ENCODE peak calls at places on chromosomes 3 and 15, in eight cellular contexts. R, E, K, B, O, A, M and V are unnamed samples.
A peak's percentile ranks its signal among the peaks of the same experiment; 100 is the strongest.

GRCh38 chr3:16606398-16606797 is 1.2 kb upstream of the DAZL start:
- DNase-seq in R (peak; percentile 6), K (peak; percentile 20), M (no peak), E (peak; percentile 9), A (no peak), B (no peak), O (no peak), V (no peak)

GRCh38 chr3:179473565-179473964 is 22.3 kb upstream of the GNB4 start:
- DNase-seq in R (no peak), E (no peak), K (no peak), M (no peak), O (no peak), B (no peak), A (no peak), V (no peak)

GRCh38 chr3:8937064-8938020 is 25.9 kb downstream of the RAD18 start:
- DNase-seq in O (no peak), B (no peak), A (no peak), M (no peak), E (peak; percentile 83), R (peak; percentile 61), K (peak; percentile 74), V (no peak)

GRCh38 chr15:75307778-75308390 is 25.2 kb downstream of the GOLGA6D start:
- DNase-seq in A (peak; percentile 6), E (no peak), O (no peak), K (peak; percentile 17), B (no peak), R (peak; percentile 18), M (peak; percentile 74), V (peak; percentile 34)

GRCh38 chr3:3189102-3189727 is 9.7 kb upstream of the CRBN start:
- DNase-seq in M (peak; percentile 66), A (no peak), B (no peak), R (peak; percentile 30), O (no peak), K (peak; percentile 31), E (no peak), V (no peak)

GRCh38 chr3:41241159-41241558 is 41.9 kb downstream of the CTNNB1 start:
- DNase-seq in R (no peak), E (no peak), B (no peak), K (no peak), M (no peak), O (no peak), A (no peak), V (no peak)

GRCh38 chr3:45665101-45665572 is 24.1 kb upstream of the SACM1L start:
- DNase-seq in E (no peak), A (peak; percentile 69), K (peak; percentile 47), M (peak; percentile 81), O (no peak), B (peak; percentile 39), R (no peak), V (peak; percentile 39)

GRCh38 chr15:82570721-82571519 is 30.7 kb upstream of the RPS17 start:
- DNase-seq in M (no peak), E (peak; percentile 29), K (peak; percentile 76), A (no peak), O (no peak), B (no peak), R (no peak), V (no peak)

GRCh38 chr15:65323071-65323511 is 18.6 kb downstream of the RNU5B-1 start:
- DNase-seq in K (peak; percentile 39), E (peak; percentile 33), B (no peak), R (peak; percentile 5), M (peak; percentile 48), O (no peak), A (no peak), V (no peak)

GRCh38 chr3:129305592-129306091 is 27.0 kb downstream of the HMCES start:
- DNase-seq in O (peak; percentile 61), K (peak; percentile 92), E (peak; percentile 80), B (no peak), A (no peak), M (peak; percentile 91), R (peak; percentile 84), V (no peak)

GRCh38 chr3:47163023-47163989 is 607 bp downstream of the SETD2 start:
- DNase-seq in O (peak; percentile 27), R (peak; percentile 9), B (peak; percentile 19), E (peak; percentile 38), K (peak; percentile 29), A (peak; percentile 50), M (peak; percentile 69), V (peak; percentile 63)

GRCh38 chr3:126267169-126267975 is 87.0 kb upstream of the ALDH1L1 start:
- DNase-seq in R (peak; percentile 89), O (peak; percentile 81), E (peak; percentile 85), K (peak; percentile 75), M (no peak), B (no peak), A (no peak), V (no peak)

GRCh38 chr3:149277338-149277813 is 55.7 kb upstream of the CP start:
- DNase-seq in K (peak; percentile 77), M (no peak), E (peak; percentile 83), A (peak; percentile 45), R (peak; percentile 81), O (no peak), B (no peak), V (peak; percentile 16)

GRCh38 chr3:66797916-66798560 is 200.1 kb upstream of the KBTBD8 start:
- DNase-seq in B (no peak), A (no peak), E (peak; percentile 86), R (peak; percentile 71), O (peak; percentile 68), K (peak; percentile 58), M (no peak), V (no peak)

GRCh38 chr3:184259878-184260570 is 1.3 kb downstream of the CAMK2N2 start:
- DNase-seq in E (no peak), A (no peak), R (peak; percentile 20), B (no peak), K (no peak), M (peak; percentile 85), O (no peak), V (peak; percentile 49)

GRCh38 chr3:185744997-185745843 is 79.6 kb downstream of the IGF2BP2 start:
- DNase-seq in M (no peak), R (peak; percentile 97), B (no peak), K (peak; percentile 94), O (no peak), E (peak; percentile 92), A (no peak), V (no peak)

GRCh38 chr15:69847625-69848024 is 250.1 kb downstream of the TLE3 start:
- DNase-seq in E (no peak), M (no peak), R (no peak), A (no peak), O (no peak), K (no peak), B (no peak), V (no peak)

GRCh38 chr3:5657109-5657508 is 469.6 kb downstream of the EDEM1 start:
- DNase-seq in K (no peak), M (no peak), A (no peak), E (no peak), B (no peak), R (no peak), O (no peak), V (peak; percentile 16)

GRCh38 chr15:98873441-98874218 is 134.0 kb downstream of the PGPEP1L start:
- DNase-seq in R (peak; percentile 78), B (no peak), K (peak; percentile 84), O (no peak), M (no peak), A (no peak), E (peak; percentile 88), V (peak; percentile 89)

GRCh38 chr3:197356275-197356674 is 57.9 kb upstream of the DLG1 start:
- DNase-seq in R (no peak), O (peak; percentile 62), K (no peak), M (no peak), A (no peak), E (no peak), B (no peak), V (peak; percentile 79)

GRCh38 chr3:197355713-197356112 is 57.3 kb upstream of the DLG1 start:
- DNase-seq in M (no peak), A (no peak), R (no peak), E (no peak), B (no peak), O (no peak), K (no peak), V (no peak)

GRCh38 chr3:197353867-197354180 is 55.4 kb upstream of the DLG1 start:
- DNase-seq in M (no peak), O (no peak), R (no peak), K (no peak), E (peak; percentile 61), B (no peak), A (no peak), V (no peak)

GRCh38 chr3:197354195-197355059 is 56.0 kb upstream of the DLG1 start:
- DNase-seq in B (no peak), E (peak; percentile 61), M (no peak), R (no peak), O (peak; percentile 40), A (no peak), K (peak; percentile 47), V (no peak)

GRCh38 chr3:197356741-197357140 is 58.3 kb upstream of the DLG1 start:
- DNase-seq in E (no peak), K (no peak), R (no peak), M (no peak), A (no peak), O (no peak), B (no peak), V (no peak)
- H3K4me3 ChIP-seq in E (no peak overlapping the region), K (no peak overlapping the region), R (no peak overlapping the region), M (no peak overlapping the region), A (no peak overlapping the region), O (peak overlapping the region; percentile 20), B (no peak overlapping the region), V (peak overlapping the region; percentile 68)

GRCh38 chr3:14154895-14155432 is 23.4 kb downstream of the XPC start:
- DNase-seq in E (no peak), A (no peak), O (no peak), R (no peak), B (no peak), M (no peak), K (no peak), V (no peak)
- H3K4me3 ChIP-seq in E (no peak overlapping the region), A (no peak overlapping the region), O (no peak overlapping the region), R (no peak overlapping the region), B (no peak overlapping the region), M (no peak overlapping the region), K (no peak overlapping the region), V (no peak overlapping the region)

GRCh38 chr3:173894-174293 is 22.7 kb upstream of the CHL1 start:
- DNase-seq in B (no peak), K (no peak), R (no peak), A (no peak), O (no peak), E (no peak), M (no peak), V (peak; percentile 10)
- H3K4me3 ChIP-seq in B (no peak overlapping the region), K (no peak overlapping the region), R (no peak overlapping the region), A (no peak overlapping the region), O (no peak overlapping the region), E (no peak overlapping the region), M (no peak overlapping the region), V (no peak overlapping the region)

DNA sequence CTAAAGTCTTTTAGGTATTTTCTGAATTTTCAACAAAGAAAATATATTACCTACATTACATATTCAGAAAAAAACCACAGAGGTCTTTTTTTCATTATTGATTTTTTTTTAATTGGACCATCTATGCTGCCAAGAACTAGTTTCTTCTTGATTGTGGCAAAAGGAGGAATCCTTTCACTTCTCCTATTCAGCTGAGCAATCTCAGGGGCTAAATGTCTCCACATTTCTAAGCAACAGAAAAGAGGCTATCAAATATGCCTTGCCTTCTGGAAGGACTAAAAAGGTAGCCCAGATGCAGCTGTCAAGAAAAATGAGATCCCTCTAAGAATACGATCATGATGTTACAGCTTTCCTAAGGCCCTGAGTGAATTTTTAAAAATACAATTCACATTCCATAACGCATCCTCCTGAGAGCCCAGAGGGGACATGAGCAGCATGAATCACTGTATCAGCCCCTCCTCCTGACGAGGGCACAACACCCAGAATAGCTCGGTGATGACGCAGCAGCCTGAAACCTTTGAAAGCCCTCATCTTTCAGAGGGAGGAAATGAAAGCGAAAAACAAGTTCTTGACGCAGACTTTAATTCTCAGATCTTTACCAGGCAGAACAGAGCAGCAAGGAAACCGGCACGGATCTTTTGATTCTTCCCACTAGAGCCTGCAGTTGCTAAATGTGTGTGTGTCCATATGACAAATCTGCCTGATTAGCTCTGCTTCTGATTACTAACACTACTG is 24.6 kb downstream of the RUBCN start:
- DNase-seq in A (peak; percentile 87), R (peak; percentile 98), M (peak; percentile 68), B (peak; percentile 75), O (peak; percentile 94), K (peak; percentile 99), E (peak; percentile 98), V (peak; percentile 99)
- H3K4me3 ChIP-seq in A (peak overlapping the region; percentile 57), R (peak overlapping the region; percentile 39), M (no peak overlapping the region), B (peak overlapping the region; percentile 40), O (peak overlapping the region; percentile 40), K (peak overlapping the region; percentile 45), E (peak overlapping the region; percentile 41), V (peak overlapping the region; percentile 42)